ENCODE peak calls at places on chromosomes 4 and X, in ten cellular contexts. G is sciatic nerve, D is RWPE1, Q is NCI-H1105, S is keratinocyte, E is kidney epithelial cell, X is upper lobe of left lung, J is iPS-NIHi11, Z is NCI-H526, V is IMR-90. R is an unnamed sample.

GRCh38 chrX:28205126-28205525 is 223.9 kb upstream of the DCAF8L1 start:
- DNase-seq in G (no peak), D (no peak), Q (no peak), S (no peak), E (no peak), X (no peak), J (no peak), Z (no peak), V (no peak), R (no peak)

GRCh38 chr4:2962614-2963184 is 507 bp downstream of the NOP14 start:
- DNase-seq in G (no peak), D (no peak), Q (no peak), S (no peak), E (no peak), X (peak), J (peak), Z (peak), V (peak), R (no peak)

GRCh38 chr4:169810325-169811323 is 52.9 kb upstream of the HPF1 start:
- DNase-seq in G (no peak), D (peak), Q (peak), S (no peak), E (peak), X (no peak), J (peak), Z (peak), V (peak), R (peak)

GRCh38 chr4:173212379-173212778 is 43.8 kb downstream of the GALNT7 start:
- DNase-seq in G (no peak), D (no peak), Q (no peak), S (no peak), E (no peak), X (no peak), J (no peak), Z (no peak), V (peak), R (no peak)

GRCh38 chr4:78602334-78602733 is 50.8 kb downstream of the ANXA3 start:
- DNase-seq in G (no peak), D (no peak), Q (no peak), S (no peak), E (no peak), X (no peak), J (no peak), Z (peak), V (no peak), R (peak)

GRCh38 chr4:2442175-2442993 is 23.6 kb downstream of the CFAP99 start:
- DNase-seq in G (no peak), D (no peak), Q (no peak), S (no peak), E (no peak), X (no peak), J (peak), Z (peak), V (no peak), R (no peak)

GRCh38 chrX:103175944-103176753 is 38.8 kb upstream of the BEX4 start:
- DNase-seq in G (peak), D (peak), Q (peak), S (no peak), E (no peak), X (peak), J (peak), Z (peak), V (peak), R (peak)

GRCh38 chr4:110793381-110793801 is 170.5 kb upstream of the PITX2 start:
- DNase-seq in G (no peak), D (no peak), Q (no peak), S (no peak), E (no peak), X (no peak), J (no peak), Z (no peak), V (peak), R (no peak)

GRCh38 chr4:176718881-176719280 is 73.8 kb downstream of the VEGFC start:
- DNase-seq in G (no peak), D (no peak), Q (no peak), S (no peak), E (no peak), X (no peak), J (no peak), Z (no peak), V (peak), R (no peak)

GRCh38 chr4:24742773-24743676 is 52.3 kb upstream of the SOD3 start:
- DNase-seq in G (no peak), D (no peak), Q (no peak), S (no peak), E (no peak), X (no peak), J (no peak), Z (no peak), V (no peak), R (no peak)

GRCh38 chr4:138438608-138439007 is 196.5 kb upstream of the SLC7A11 start:
- DNase-seq in G (no peak), D (no peak), Q (no peak), S (no peak), E (no peak), X (no peak), J (no peak), Z (no peak), V (peak), R (peak)

GRCh38 chrX:12843668-12844279 is 23.1 kb upstream of the TLR7 start:
- DNase-seq in G (no peak), D (no peak), Q (no peak), S (no peak), E (no peak), X (no peak), J (no peak), Z (peak), V (no peak), R (no peak)

GRCh38 chr4:13570916-13571315 is 26.6 kb upstream of the NKX3-2 start:
- DNase-seq in G (no peak), D (no peak), Q (no peak), S (no peak), E (no peak), X (no peak), J (no peak), Z (no peak), V (no peak), R (no peak)

GRCh38 chr4:102301167-102301566 is 44.1 kb downstream of the SLC39A8 start:
- DNase-seq in G (no peak), D (no peak), Q (no peak), S (no peak), E (no peak), X (no peak), J (no peak), Z (peak), V (no peak), R (no peak)

GRCh38 chr4:45442466-45442865 is 681.4 kb downstream of the GABRG1 start:
- DNase-seq in G (no peak), D (peak), Q (no peak), S (no peak), E (no peak), X (no peak), J (peak), Z (peak), V (no peak), R (peak)

GRCh38 chr4:187444061-187444460 is 551.5 kb upstream of the ZFP42 start:
- DNase-seq in G (no peak), D (no peak), Q (no peak), S (no peak), E (peak), X (no peak), J (no peak), Z (no peak), V (peak), R (no peak)

GRCh38 chr4:153465922-153466636 is at the start of gene TMEM131L:
- DNase-seq in G (peak), D (peak), Q (peak), S (no peak), E (no peak), X (peak), J (peak), Z (peak), V (peak), R (peak)

GRCh38 chr4:661231-661630 is 12.8 kb downstream of the ATP5ME start:
- DNase-seq in G (no peak), D (no peak), Q (no peak), S (no peak), E (no peak), X (no peak), J (no peak), Z (no peak), V (no peak), R (no peak)

GRCh38 chrX:72392816-72393800 is 87.4 kb upstream of the CITED1 start:
- DNase-seq in G (no peak), D (no peak), Q (no peak), S (no peak), E (no peak), X (no peak), J (no peak), Z (no peak), V (no peak), R (no peak)

R was measured in H4.